ENCODE peak calls at places on chromosome 6, in eight cellular contexts. R is fibroblast of lung, I is psoas muscle, D is GM23248, E is left lung, W is body of pancreas, V is right cardiac atrium, S is trophoblast cell. L is an unnamed sample. For H3K9me3 and H3K4me1, the result is how much of the 10 kb centered on the place peaks cover.

GRCh38 chr6:2713473-2714358 is 37.0 kb downstream of the MYLK4 start:
- DNase-seq in R (no peak), I (no peak), D (no peak), E (no peak), W (no peak), V (no peak), S (peak), L (no peak)

GRCh38 chr6:49038294-49038693 is 424.8 kb downstream of the MMUT start:
- DNase-seq in R (peak), I (no peak), D (no peak), E (no peak), W (no peak), V (no peak), S (no peak), L (no peak)

GRCh38 chr6:150413198-150413597 is 44.4 kb downstream of the IYD start:
- DNase-seq in R (no peak), I (no peak), D (no peak), E (no peak), W (no peak), V (no peak), S (no peak), L (no peak)

GRCh38 chr6:142207265-142207877 is 60.3 kb downstream of the VTA1 start:
- DNase-seq in R (peak), I (no peak), D (peak), E (no peak), W (peak), V (peak), S (peak), L (peak)

GRCh38 chr6:154246723-154247118 is 109.9 kb downstream of the IPCEF1 start:
- DNase-seq in R (no peak), I (no peak), D (no peak), E (no peak), W (no peak), V (no peak), S (no peak), L (no peak)

GRCh38 chr6:135521431-135521830 is 23.9 kb upstream of the AHI1 start:
- DNase-seq in R (no peak), I (no peak), D (peak), E (no peak), W (no peak), V (no peak), S (peak), L (no peak)

GRCh38 chr6:22071655-22072054 is 225.2 kb downstream of the PRL start:
- DNase-seq in R (peak), I (no peak), D (peak), E (no peak), W (peak), V (peak), S (no peak), L (peak)

GRCh38 chr6:45327956-45328522 is at the start of gene RUNX2:
- DNase-seq in R (peak), I (no peak), D (peak), E (no peak), W (no peak), V (no peak), S (no peak), L (no peak)

GRCh38 chr6:15341311-15341710 is 95.4 kb downstream of the JARID2 start:
- DNase-seq in R (no peak), I (no peak), D (peak), E (no peak), W (no peak), V (no peak), S (no peak), L (no peak)

GRCh38 chr6:14023855-14024254 is 93.7 kb upstream of the CD83 start:
- DNase-seq in R (no peak), I (no peak), D (no peak), E (no peak), W (no peak), V (no peak), S (no peak), L (no peak)

GRCh38 chr6:12060780-12061619 is 48.9 kb downstream of the HIVEP1 start:
- DNase-seq in R (peak), I (peak), D (no peak), E (peak), W (peak), V (peak), S (peak), L (peak)

GRCh38 chr6:169543704-169544103 is 158.1 kb downstream of the WDR27 start:
- DNase-seq in R (no peak), I (no peak), D (no peak), E (no peak), W (no peak), V (no peak), S (no peak), L (no peak)

GRCh38 chr6:37705239-37706051 is 7.8 kb upstream of the MDGA1 start:
- DNase-seq in R (peak), I (peak), D (peak), E (peak), W (peak), V (peak), S (peak), L (peak)

GRCh38 chr6:28743271-28743789 is 180.5 kb downstream of the TRIM27 start:
- DNase-seq in R (no peak), I (no peak), D (no peak), E (no peak), W (no peak), V (no peak), S (no peak), L (no peak)

GRCh38 chr6:5142131-5142530 is 57.0 kb downstream of the PPP1R3G start:
- DNase-seq in R (no peak), I (no peak), D (no peak), E (no peak), W (no peak), V (no peak), S (no peak), L (no peak)

GRCh38 chr6:68975064-68975463 is 340.0 kb downstream of the ADGRB3 start:
- DNase-seq in R (peak), I (no peak), D (no peak), E (no peak), W (peak), V (no peak), S (peak), L (no peak)

GRCh38 chr6:75524322-75524972 is 30.8 kb upstream of the FILIP1 start:
- DNase-seq in R (peak), I (no peak), D (peak), E (no peak), W (peak), V (no peak), S (peak), L (no peak)

GRCh38 chr6:79713701-79714322 is 82.7 kb downstream of the SH3BGRL2 start:
- DNase-seq in R (peak), I (peak), D (peak), E (no peak), W (peak), V (peak), S (peak), L (no peak)

GRCh38 chr6:79712616-79713015 is 81.5 kb downstream of the SH3BGRL2 start:
- DNase-seq in R (no peak), I (no peak), D (no peak), E (no peak), W (no peak), V (no peak), S (no peak), L (no peak)

GRCh38 chr6:79719248-79719975 is 88.3 kb downstream of the SH3BGRL2 start:
- DNase-seq in R (peak), I (no peak), D (peak), E (no peak), W (peak), V (no peak), S (no peak), L (no peak)

GRCh38 chr6:79718509-79719247 is 87.5 kb downstream of the SH3BGRL2 start:
- DNase-seq in R (peak), I (no peak), D (peak), E (no peak), W (no peak), V (no peak), S (no peak), L (no peak)

DNA sequence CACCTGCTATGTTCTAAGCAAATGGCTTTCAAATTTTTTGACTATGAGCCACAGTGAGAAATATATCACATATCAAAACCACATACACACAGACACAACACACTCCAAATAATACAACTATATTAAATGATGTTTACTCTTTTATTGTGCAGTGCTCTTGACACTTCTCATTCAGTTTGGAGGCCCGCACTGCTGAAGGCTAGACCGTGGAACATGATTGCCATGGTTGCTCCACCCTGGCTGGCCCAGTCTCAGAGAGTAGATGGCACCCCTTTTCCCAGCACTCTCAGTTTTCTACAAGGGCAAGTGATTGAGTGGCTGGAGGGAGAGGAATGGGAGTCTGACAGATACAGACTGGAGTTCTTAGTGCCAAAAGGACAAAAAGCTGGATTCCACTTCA is 86.9 kb downstream of the SH3BGRL2 start:
- DNase-seq in R (no peak), I (no peak), D (no peak), E (no peak), W (no peak), V (no peak), S (no peak), L (no peak)
- H3K9me3 ChIP-seq in R (under half), I (under half), D (under half), E (under half), W (under half), V (under half), S (under half), L (under half)

GRCh38 chr6:127920804-127921203 is 19.9 kb upstream of the THEMIS start:
- DNase-seq in R (no peak), I (no peak), D (no peak), E (no peak), W (no peak), V (no peak), S (no peak), L (no peak)
- H3K4me1 ChIP-seq in R (under half), I (under half), D (under half), E (under half), W (under half), V (under half), S (under half), L (under half)

GRCh38 chr6:90484392-90484791 is 102.5 kb downstream of the MAP3K7 start:
- DNase-seq in R (no peak), I (no peak), D (no peak), E (no peak), W (no peak), V (no peak), S (no peak), L (no peak)
- H3K27ac ChIP-seq in R (no peak), I (no peak), D (no peak), E (no peak), W (no peak), V (no peak), S (no peak), L (no peak)

GRCh38 chr6:159395614-159396013 is 226.4 kb downstream of the FNDC1 start:
- DNase-seq in R (no peak), I (no peak), D (no peak), E (no peak), W (no peak), V (no peak), S (no peak), L (no peak)

GRCh38 chr6:159399953-159400352 is 230.8 kb downstream of the FNDC1 start:
- DNase-seq in R (no peak), I (no peak), D (no peak), E (no peak), W (no peak), V (no peak), S (no peak), L (no peak)

GRCh38 chr6:159404296-159404695 is 235.1 kb downstream of the FNDC1 start:
- DNase-seq in R (no peak), I (no peak), D (no peak), E (no peak), W (no peak), V (no peak), S (no peak), L (no peak)

GRCh38 chr6:159400806-159401205 is 231.6 kb downstream of the FNDC1 start:
- DNase-seq in R (no peak), I (no peak), D (no peak), E (no peak), W (no peak), V (no peak), S (no peak), L (no peak)

DNA sequence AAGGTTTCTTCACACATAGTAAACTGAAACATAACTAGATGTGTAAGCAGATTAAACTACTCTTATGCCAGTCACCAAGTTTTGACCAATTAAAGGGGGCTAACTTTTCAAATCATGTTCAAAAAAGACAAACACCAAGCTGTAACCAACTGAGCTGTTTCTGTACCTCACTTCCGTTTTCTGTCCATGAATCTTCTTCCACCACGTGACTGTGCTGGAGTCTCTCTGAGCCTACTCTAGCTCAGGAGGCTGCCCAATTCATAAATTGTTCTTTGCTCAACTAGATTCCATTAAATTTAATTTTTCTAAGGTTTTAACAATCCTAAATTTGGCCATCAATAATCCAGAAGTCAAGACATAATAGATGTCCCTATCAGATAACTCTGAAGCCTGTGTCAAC is 229.4 kb downstream of the FNDC1 start:
- DNase-seq in R (no peak), I (no peak), D (no peak), E (no peak), W (no peak), V (no peak), S (no peak), L (no peak)
- H3K9me3 ChIP-seq in R (under half), I (under half), D (under half), E (under half), W (under half), V (under half), S (under half), L (under half)

GRCh38 chr6:24990944-24991747 is 55.4 kb upstream of the RIPOR2 start:
- DNase-seq in R (no peak), I (no peak), D (no peak), E (no peak), W (no peak), V (no peak), S (no peak), L (no peak)
- H3K4me1 ChIP-seq in R (under half), I (under half), D (under half), E (under half), W (under half), V (under half), S (under half), L (under half)

DNA sequence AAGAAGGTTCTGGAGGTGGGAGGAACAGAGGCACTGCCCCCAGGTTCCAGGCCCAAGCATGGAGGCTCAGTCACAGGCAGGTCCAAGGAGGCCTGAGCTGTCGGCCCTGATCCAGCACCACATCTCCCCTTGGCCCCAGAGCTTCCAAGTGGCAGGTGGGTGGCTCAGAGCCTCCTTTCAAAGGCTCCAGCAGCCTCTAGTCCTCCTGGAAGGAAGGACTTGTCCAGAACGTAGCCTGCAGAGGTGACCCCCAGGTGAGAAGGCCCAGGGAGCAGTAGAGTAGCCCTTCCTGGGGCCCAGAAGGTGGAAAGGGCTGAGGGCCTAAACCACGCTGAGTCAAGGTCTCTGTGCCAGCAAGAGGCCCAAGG is 7.7 kb downstream of the TFEB start:
- DNase-seq in R (no peak), I (no peak), D (no peak), E (peak), W (no peak), V (no peak), S (no peak), L (no peak)
- H3K27ac ChIP-seq in R (no peak), I (peak), D (no peak), E (no peak), W (no peak), V (peak), S (no peak), L (no peak)

GRCh38 chr6:123127807-123128206 is 131.8 kb downstream of the CLVS2 start:
- DNase-seq in R (no peak), I (no peak), D (no peak), E (no peak), W (no peak), V (no peak), S (no peak), L (no peak)
- H3K9me3 ChIP-seq in R (under half), I (under half), D (under half), E (under half), W (under half), V (under half), S (under half), L (under half)

GRCh38 chr6:143700684-143701342 is 23.0 kb downstream of the PHACTR2 start:
- DNase-seq in R (peak), I (no peak), D (peak), E (no peak), W (no peak), V (no peak), S (no peak), L (no peak)
- H3K4me1 ChIP-seq in R (under half), I (under half), D (under half), E (under half), W (under half), V (under half), S (under half), L (under half)

DNA sequence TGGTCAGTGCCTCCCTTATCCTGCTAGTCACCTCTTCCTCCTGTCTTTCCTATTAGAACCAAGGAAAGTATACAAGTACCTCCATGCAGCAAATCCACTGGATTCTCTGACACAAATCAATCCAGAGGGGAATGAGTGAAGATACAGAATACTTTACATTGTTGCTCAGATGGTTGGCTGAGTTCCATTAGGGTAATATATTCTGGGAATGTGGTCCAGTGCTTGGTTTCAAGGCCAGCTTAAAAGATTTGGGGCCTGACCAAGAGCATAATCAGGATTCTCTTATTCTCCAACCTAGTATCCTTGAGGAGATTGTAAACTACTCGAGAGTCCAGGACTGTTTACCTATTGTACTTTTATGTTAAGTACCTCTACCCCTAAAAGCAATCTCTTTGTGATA is 23.0 kb downstream of the CARMIL1 start:
- DNase-seq in R (no peak), I (no peak), D (no peak), E (no peak), W (no peak), V (no peak), S (no peak), L (no peak)
- H3K27ac ChIP-seq in R (peak), I (no peak), D (peak), E (peak), W (no peak), V (peak), S (no peak), L (peak)

DNA sequence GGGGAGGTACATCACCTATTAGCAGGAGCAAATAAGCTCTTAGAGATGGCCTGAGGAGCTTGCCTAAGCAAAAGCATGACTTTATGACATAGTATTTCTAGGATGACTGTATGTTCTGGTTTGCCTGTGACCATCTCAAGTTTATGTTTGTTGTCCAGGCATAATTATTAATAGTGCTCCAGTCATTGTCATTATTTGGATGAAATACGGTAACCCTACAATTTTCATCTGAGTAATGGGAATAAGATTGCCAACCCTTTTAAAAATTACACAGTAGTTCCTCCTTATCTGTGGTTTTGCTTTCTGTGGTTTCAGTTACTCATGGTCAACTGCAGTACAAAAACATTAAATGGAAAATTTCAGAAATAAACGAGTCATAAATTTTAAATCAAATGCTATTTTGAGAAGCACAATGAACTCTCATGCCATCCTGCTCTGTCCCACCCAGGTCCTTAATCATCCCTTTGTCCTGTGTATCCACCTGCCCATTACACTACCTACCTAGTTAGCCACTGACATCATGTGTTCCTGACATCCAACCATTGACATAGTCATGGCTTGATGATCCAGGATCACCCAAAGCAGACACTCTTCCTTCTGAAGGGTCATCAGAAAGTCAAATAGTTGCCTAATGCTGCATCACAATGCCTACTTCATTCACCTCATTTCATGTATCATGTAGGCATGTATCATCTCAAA is 27.0 kb upstream of the TFB1M start:
- DNase-seq in R (peak), I (no peak), D (peak), E (no peak), W (no peak), V (no peak), S (no peak), L (no peak)
- H3K9me3 ChIP-seq in R (under half), I (under half), D (under half), E (under half), W (under half), V (under half), S (under half), L (under half)